ENCODE peak calls at places on chromosomes 2 and 18, in six cellular contexts. Y is H1, T is transverse colon, X is stomach, E is A549, P is tibial nerve. L is an unnamed sample.
A peak's percentile ranks its signal among the peaks of the same experiment; 100 is the strongest.

GRCh38 chr2:131076707-131077106 is 16.6 kb downstream of the FAM168B start:
- DNase-seq in X (no peak), E (no peak), T (no peak), P (no peak), Y (no peak), L (no peak)

GRCh38 chr2:237143676-237144440 is 58.2 kb downstream of the COPS8 start:
- DNase-seq in T (no peak), P (no peak), Y (no peak), E (no peak), X (no peak), L (no peak)

GRCh38 chr2:207252979-207253640 is 87.4 kb upstream of the KLF7 start:
- DNase-seq in X (no peak), Y (no peak), E (no peak), P (no peak), T (no peak), L (no peak)

GRCh38 chr2:81858998-81859397 is 1554.4 kb upstream of the LRRTM1 start:
- DNase-seq in Y (no peak), T (no peak), P (no peak), X (no peak), E (no peak), L (no peak)

GRCh38 chr18:28095041-28095440 is 81.9 kb downstream of the CDH2 start:
- DNase-seq in P (no peak), Y (no peak), X (no peak), T (no peak), E (no peak), L (no peak)

GRCh38 chr18:42182728-42183700 is 228.0 kb downstream of the PIK3C3 start:
- DNase-seq in X (no peak), E (no peak), Y (no peak), P (no peak), T (no peak), L (no peak)

GRCh38 chr18:10142496-10143160 is 228.8 kb downstream of the VAPA start:
- DNase-seq in E (peak; percentile 20), X (no peak), Y (no peak), T (no peak), P (no peak), L (no peak)

GRCh38 chr18:31586616-31587015 is 5.1 kb upstream of the TTR start:
- DNase-seq in T (no peak), Y (no peak), P (no peak), X (no peak), E (no peak), L (no peak)

GRCh38 chr2:74381751-74382150 is 1.6 kb upstream of the DCTN1 start:
- DNase-seq in P (no peak), T (no peak), E (no peak), X (no peak), Y (no peak), L (no peak)

GRCh38 chr2:205259131-205259530 is 423.2 kb upstream of the NRP2 start:
- DNase-seq in P (no peak), E (no peak), X (no peak), T (no peak), Y (no peak), L (no peak)

GRCh38 chr2:73962798-73963197 is 21.9 kb upstream of the TET3 start:
- DNase-seq in P (no peak), T (no peak), Y (no peak), X (no peak), E (no peak), L (no peak)

GRCh38 chr18:23115683-23116096 is 19.6 kb upstream of the CABLES1 start:
- DNase-seq in T (no peak), E (peak; percentile 58), Y (no peak), P (no peak), X (no peak), L (no peak)
- TF ChIP-seq EP300 in T (no peak), E (no peak), Y (no peak), P (no peak), X (no peak), L (no peak)

DNA sequence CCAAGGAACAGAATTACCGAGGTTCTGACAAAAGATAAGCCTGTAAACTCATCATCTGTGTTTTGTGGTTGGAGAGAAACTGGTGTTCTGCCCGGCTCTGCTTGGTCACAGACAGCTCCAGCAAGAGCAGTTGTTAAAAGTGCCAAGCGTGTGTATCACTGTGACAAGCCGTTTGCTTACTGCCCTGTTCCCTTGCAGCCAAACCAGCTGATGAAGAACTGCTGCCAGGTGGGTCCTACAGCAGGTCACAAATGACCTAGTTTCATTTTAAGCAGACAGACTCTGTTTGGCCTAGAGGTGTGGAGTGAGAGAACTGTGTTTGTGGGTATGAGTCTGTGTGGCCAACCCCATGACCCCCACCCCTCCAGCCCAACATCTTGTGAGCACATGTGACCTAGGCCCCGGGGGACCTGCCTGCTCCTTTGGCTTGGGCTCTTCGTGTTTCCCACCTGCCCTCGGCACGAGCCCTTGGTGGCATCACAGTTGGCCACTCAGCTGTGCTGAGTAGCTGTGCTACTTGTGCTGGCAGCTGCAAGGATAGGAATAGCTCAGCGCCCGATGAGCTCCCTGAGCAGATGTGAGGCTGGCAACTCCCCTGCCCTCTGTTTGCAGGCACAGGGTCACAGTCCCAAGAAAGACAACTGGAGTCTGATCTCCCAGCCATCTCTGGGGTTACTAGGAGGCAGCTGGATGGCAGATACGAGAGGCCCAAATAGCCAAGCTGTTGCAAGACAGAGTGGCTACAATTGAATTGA is 9.7 kb downstream of the OXER1 start:
- DNase-seq in P (no peak), Y (no peak), X (no peak), T (no peak), E (no peak), L (no peak)
- TF ChIP-seq EP300 in P (no peak), Y (no peak), X (no peak), T (no peak), E (no peak), L (no peak)

DNA sequence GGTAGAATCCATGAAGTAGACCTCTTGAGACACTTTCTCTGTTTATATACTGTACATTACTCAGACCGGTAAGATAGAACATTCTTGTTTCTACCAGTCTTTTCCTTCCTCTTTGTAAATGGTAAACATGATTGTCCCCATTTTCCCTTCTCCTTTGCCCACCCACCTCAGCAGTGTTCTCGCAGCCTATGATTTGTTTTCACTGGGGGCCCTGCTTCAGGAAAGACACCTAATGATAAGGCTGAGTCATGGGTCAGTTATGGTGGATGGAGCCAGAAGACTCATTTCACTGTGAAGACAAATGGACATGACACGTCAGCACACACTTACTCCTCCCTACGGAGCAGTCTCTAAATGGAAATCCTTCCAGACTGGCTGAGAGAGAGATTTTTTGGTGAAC is 23.7 kb downstream of the CENPO start:
- DNase-seq in Y (no peak), P (no peak), X (no peak), E (no peak), T (no peak), L (no peak)
- TF ChIP-seq EP300 in Y (no peak), P (no peak), X (no peak), E (no peak), T (no peak), L (no peak)

GRCh38 chr2:213220967-213221603 is 63.2 kb upstream of the SPAG16 start:
- DNase-seq in E (no peak), X (no peak), P (no peak), T (no peak), Y (no peak), L (no peak)

GRCh38 chr2:213219816-213220215 is 64.4 kb upstream of the SPAG16 start:
- DNase-seq in T (no peak), P (no peak), X (no peak), Y (no peak), E (no peak), L (no peak)

GRCh38 chr2:213224366-213224765 is 59.9 kb upstream of the SPAG16 start:
- DNase-seq in X (no peak), T (no peak), E (no peak), Y (no peak), P (no peak), L (no peak)

GRCh38 chr2:213225866-213226265 is 58.4 kb upstream of the SPAG16 start:
- DNase-seq in E (no peak), X (no peak), T (no peak), Y (no peak), P (no peak), L (no peak)

DNA sequence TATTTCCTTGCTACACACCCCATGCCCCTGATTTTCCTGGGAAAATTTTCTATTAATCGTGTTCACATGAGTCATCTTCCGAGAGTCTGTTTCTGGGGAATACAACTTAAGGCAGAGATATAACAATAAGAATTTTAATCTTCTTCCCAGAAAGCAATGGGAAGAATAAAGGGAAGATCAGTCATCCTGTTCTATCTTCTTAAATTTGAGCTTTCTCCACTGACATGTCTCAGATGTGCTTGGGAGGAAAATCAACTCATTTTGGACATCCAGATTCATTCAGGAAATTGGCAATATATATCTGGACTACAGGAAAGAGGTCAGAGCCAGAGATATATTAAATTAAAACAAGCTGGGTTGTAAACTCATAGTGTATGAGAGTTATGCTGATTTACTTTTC is 62.3 kb upstream of the SPAG16 start:
- DNase-seq in Y (no peak), E (no peak), T (no peak), X (no peak), P (no peak), L (no peak)
- TF ChIP-seq EP300 in Y (no peak), E (no peak), T (no peak), X (no peak), P (no peak), L (no peak)